ENCODE peak calls at places on chromosome 13, in five cellular contexts. R is CD8-positive, alpha-beta T cell; W is stimulated activated CD4-positive, alpha-beta T cell treated with anti-CD3 and anti-CD28 coated beads, Interleukin-4, amount 100 ng/mL, for 4 hours; Q is Peyer's patch; C is RWPE1. F is an unnamed sample.

GRCh38 chr13:100573121-100573520 is 15.5 kb downstream of the GGACT start:
- DNase-seq in W (peak), R (peak), C (peak), Q (peak), F (peak)

GRCh38 chr13:77637583-77637982 is 59.9 kb upstream of the SLAIN1 start:
- DNase-seq in R (no peak), Q (no peak), C (no peak), W (no peak), F (no peak)

GRCh38 chr13:31859546-31859945 is 120.2 kb downstream of the RXFP2 start:
- DNase-seq in Q (no peak), W (no peak), R (no peak), C (no peak), F (no peak)

GRCh38 chr13:40993987-40994386 is 25.1 kb downstream of the ELF1 start:
- DNase-seq in R (no peak), C (peak), W (no peak), Q (no peak), F (peak)

GRCh38 chr13:44652223-44652622 is 76.1 kb upstream of the TSC22D1 start:
- DNase-seq in W (no peak), R (no peak), Q (no peak), C (no peak), F (no peak)

GRCh38 chr13:95301135-95301946 is at the start of gene ABCC4:
- DNase-seq in W (peak), Q (peak), C (peak), R (peak), F (peak)

GRCh38 chr13:30727491-30728350 is 7.6 kb upstream of the ALOX5AP start:
- DNase-seq in C (no peak), W (no peak), Q (no peak), R (no peak), F (no peak)

GRCh38 chr13:45909724-45910123 is 58.2 kb upstream of the SIAH3 start:
- DNase-seq in R (no peak), C (no peak), W (no peak), Q (no peak), F (no peak)

GRCh38 chr13:23599083-23599925 is 29.1 kb downstream of the TNFRSF19 start:
- DNase-seq in C (no peak), R (no peak), Q (no peak), W (no peak), F (no peak)

GRCh38 chr13:84479656-84480055 is 597.4 kb upstream of the SLITRK1 start:
- DNase-seq in W (no peak), Q (no peak), R (no peak), C (peak), F (no peak)

GRCh38 chr13:42924290-42924803 is 67.7 kb downstream of the EPSTI1 start:
- DNase-seq in Q (no peak), C (no peak), W (no peak), R (no peak), F (no peak)

GRCh38 chr13:113120300-113121182 is 2.1 kb upstream of the F10 start:
- DNase-seq in W (no peak), C (no peak), R (no peak), Q (no peak), F (no peak)